ENCODE peak calls at places on chromosomes 13 and 19, in eight cellular contexts. L is fibroblast of the aortic adventitia; K is BJ; G is mucosa of descending colon; E is CD8-positive, alpha-beta T cell; W is AG10803; T is astrocyte of the spinal cord; I is cardiac muscle cell. M is an unnamed sample.
A peak's percentile ranks its signal among the peaks of the same experiment; 100 is the strongest.

GRCh38 chr13:59680429-59681024 is 483.2 kb downstream of the DIAPH3 start:
- DNase-seq in L (peak; percentile 58), K (no peak), G (no peak), E (no peak), W (peak; percentile 31), T (peak; percentile 34), I (peak; percentile 49), M (no peak)

GRCh38 chr13:48567521-48568331 is 34.8 kb upstream of the RCBTB2 start:
- DNase-seq in L (peak; percentile 65), K (no peak), G (no peak), E (no peak), W (peak; percentile 38), T (no peak), I (peak; percentile 51), M (no peak)

GRCh38 chr13:43879323-43880181 is at the start of the genes CCDC122 and LACC1:
- DNase-seq in L (peak; percentile 76), K (no peak), G (peak; percentile 93), E (peak; percentile 71), W (peak; percentile 80), T (peak; percentile 79), I (peak; percentile 89), M (peak; percentile 81)

GRCh38 chr13:51802601-51803000 is 1.4 kb downstream of the DHRS12 start:
- DNase-seq in L (no peak), K (no peak), G (no peak), E (no peak), W (no peak), T (no peak), I (no peak), M (no peak)

GRCh38 chr19:48370955-48371354 is 6.8 kb downstream of the SYNGR4 start:
- DNase-seq in L (no peak), K (no peak), G (no peak), E (no peak), W (no peak), T (no peak), I (no peak), M (no peak)

GRCh38 chr19:23070353-23070781 is 46.5 kb upstream of the ZNF730 start:
- DNase-seq in L (peak; percentile 22), K (no peak), G (no peak), E (no peak), W (peak; percentile 30), T (peak; percentile 38), I (peak; percentile 60), M (no peak)

GRCh38 chr13:73718248-73718647 is 416.0 kb downstream of the KLF12 start:
- DNase-seq in L (no peak), K (no peak), G (no peak), E (no peak), W (no peak), T (no peak), I (no peak), M (no peak)

GRCh38 chr13:24148414-24149305 is 11.9 kb upstream of the SPATA13 start:
- DNase-seq in L (peak; percentile 90), K (peak; percentile 98), G (no peak), E (no peak), W (peak; percentile 98), T (peak; percentile 97), I (peak; percentile 93), M (peak; percentile 37)

GRCh38 chr19:13987101-13987890 is 18.8 kb downstream of the RFX1 start:
- DNase-seq in L (no peak), K (no peak), G (no peak), E (no peak), W (no peak), T (no peak), I (no peak), M (no peak)

GRCh38 chr13:112073245-112074138 is 6.5 kb downstream of the SOX1 start:
- DNase-seq in L (no peak), K (no peak), G (no peak), E (no peak), W (no peak), T (no peak), I (no peak), M (no peak)
- TF ChIP-seq CTCF in L (no peak), K (no peak), G (no peak), E (no peak), W (no peak), T (no peak), I (no peak), M (no peak)

GRCh38 chr13:110616103-110617101 is 1.1 kb downstream of the NAXD start:
- DNase-seq in L (peak; percentile 67), K (no peak), G (peak; percentile 66), E (peak; percentile 32), W (peak; percentile 62), T (peak; percentile 34), I (peak; percentile 38), M (no peak)
- TF ChIP-seq CTCF in L (peak; percentile 4), K (peak; percentile 14), G (no peak), E (no peak), W (peak; percentile 30), T (no peak), I (peak; percentile 17), M (no peak)

GRCh38 chr19:18769989-18770528 is 21.0 kb downstream of the COMP start:
- DNase-seq in L (no peak), K (no peak), G (no peak), E (no peak), W (no peak), T (no peak), I (no peak), M (no peak)
- TF ChIP-seq CTCF in L (no peak), K (no peak), G (no peak), E (no peak), W (no peak), T (no peak), I (no peak), M (no peak)

DNA sequence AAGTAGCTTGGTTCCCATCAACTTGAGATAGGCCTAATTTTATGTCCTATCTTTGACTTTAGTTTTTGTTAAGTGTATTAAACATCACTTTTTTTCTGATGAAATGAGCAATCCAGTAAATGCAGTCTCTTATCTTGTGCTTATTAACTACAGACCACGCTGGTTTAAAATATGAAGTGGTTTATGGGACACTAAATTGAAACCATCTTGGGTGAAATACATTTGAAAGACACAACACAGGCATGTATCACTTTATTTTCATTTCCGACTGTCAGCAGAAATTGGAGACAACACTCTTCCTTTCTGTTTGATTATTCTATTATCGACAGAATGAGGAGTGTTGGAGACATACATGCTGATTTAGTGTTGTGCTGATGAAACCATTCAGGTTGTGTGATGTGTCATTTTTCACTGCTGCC is 447.7 kb downstream of the GPC6 start:
- DNase-seq in L (no peak), K (no peak), G (no peak), E (no peak), W (peak; percentile 4), T (no peak), I (no peak), M (no peak)
- TF ChIP-seq CTCF in L (no peak), K (no peak), G (no peak), E (no peak), W (no peak), T (no peak), I (no peak), M (no peak)

DNA sequence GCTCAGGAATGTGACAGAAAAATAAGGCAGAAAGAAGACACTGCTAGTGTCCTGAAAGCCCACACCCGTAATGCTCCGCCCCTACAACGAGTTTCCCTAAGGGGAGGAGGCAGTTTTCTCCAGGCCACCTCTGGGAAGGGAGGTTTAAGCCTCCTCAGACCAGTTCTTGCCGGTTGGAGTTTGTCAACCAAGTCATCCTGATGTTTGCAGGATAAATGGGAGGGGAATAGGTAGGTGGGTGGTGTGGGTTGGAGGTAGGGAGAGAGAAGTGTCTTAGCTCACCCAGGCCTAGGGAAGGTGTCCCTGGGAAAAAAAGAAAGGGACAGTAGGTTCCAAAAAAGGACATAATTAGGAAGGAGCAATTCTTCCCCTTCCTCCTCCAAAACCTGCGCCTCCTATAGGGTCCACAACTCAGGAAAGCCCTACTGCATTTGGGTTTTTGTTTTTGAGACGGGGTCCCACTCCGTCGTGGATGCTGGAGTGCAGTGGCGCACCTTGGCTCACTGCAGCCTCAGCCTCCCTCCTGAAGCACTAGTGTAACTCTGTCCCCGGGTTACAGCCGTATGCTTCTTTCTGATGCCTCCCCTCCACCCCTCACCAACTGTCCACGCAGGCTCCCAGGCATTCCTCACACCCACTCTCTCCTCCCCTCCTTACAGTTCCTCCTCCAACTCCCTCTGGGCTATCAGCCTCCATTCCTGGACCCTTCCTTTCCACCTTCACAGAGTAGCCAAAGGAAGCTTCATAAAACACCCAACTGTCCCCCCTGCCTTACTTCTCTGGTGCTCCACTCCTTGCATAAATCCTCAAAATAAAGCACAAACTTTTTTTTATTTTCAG is 2.0 kb upstream of the SERTAD3 start:
- DNase-seq in L (no peak), K (no peak), G (no peak), E (no peak), W (peak; percentile 23), T (no peak), I (no peak), M (no peak)
- TF ChIP-seq CTCF in L (no peak), K (no peak), G (no peak), E (no peak), W (no peak), T (no peak), I (no peak), M (no peak)

GRCh38 chr19:4604912-4605311 is 34.4 kb upstream of the TNFAIP8L1 start:
- DNase-seq in L (no peak), K (no peak), G (no peak), E (no peak), W (no peak), T (no peak), I (no peak), M (no peak)

GRCh38 chr19:4606181-4606580 is 33.1 kb upstream of the TNFAIP8L1 start:
- DNase-seq in L (no peak), K (no peak), G (no peak), E (no peak), W (no peak), T (no peak), I (no peak), M (no peak)

GRCh38 chr19:4606921-4607678 is 32.2 kb upstream of the TNFAIP8L1 start:
- DNase-seq in L (peak; percentile 33), K (no peak), G (no peak), E (no peak), W (no peak), T (no peak), I (peak; percentile 62), M (no peak)

GRCh38 chr19:4613258-4613751 is 26.0 kb upstream of the TNFAIP8L1 start:
- DNase-seq in L (no peak), K (no peak), G (no peak), E (no peak), W (no peak), T (no peak), I (no peak), M (no peak)

GRCh38 chr19:4609878-4610511 is 29.3 kb upstream of the TNFAIP8L1 start:
- DNase-seq in L (no peak), K (no peak), G (no peak), E (no peak), W (no peak), T (no peak), I (no peak), M (no peak)
- TF ChIP-seq CTCF in L (no peak), K (no peak), G (no peak), E (no peak), W (no peak), T (peak; percentile 6), I (no peak), M (no peak)